ENCODE peak calls at places on chromosome 14, in eight cellular contexts. K is bronchial epithelial cell; B is ACHN; R is AG04449; W is stimulated activated CD4-positive, alpha-beta T cell treated with anti-CD3 and anti-CD28 coated beads, Interleukin-2, amount 100 ng/mL, for 4 hours; Y is memory B cell; N is hypothalamus; U is RPMI7951. X is an unnamed sample.

GRCh38 chr14:105147701-105148603 is 20.6 kb downstream of the JAG2 start:
- DNase-seq in B (no peak), K (no peak), U (no peak), W (no peak), N (no peak), R (no peak), Y (no peak), X (no peak)

GRCh38 chr14:64899958-64900357 is 14.3 kb upstream of the CHURC1 start:
- DNase-seq in R (no peak), Y (no peak), N (no peak), W (no peak), U (no peak), K (peak; percentile 10), B (no peak), X (no peak)

GRCh38 chr14:75514673-75515630 is 7.3 kb upstream of the BATF start:
- DNase-seq in N (no peak), B (no peak), K (no peak), U (peak; percentile 46), W (no peak), Y (peak; percentile 54), R (no peak), X (no peak)

GRCh38 chr14:60093088-60093487 is 1.4 kb downstream of the PCNX4 start:
- DNase-seq in W (no peak), K (no peak), R (no peak), B (no peak), U (no peak), N (no peak), Y (no peak), X (no peak)

GRCh38 chr14:104977681-104978647 is at the start of gene AHNAK2:
- DNase-seq in Y (peak; percentile 43), B (peak; percentile 87), K (peak; percentile 70), N (no peak), R (no peak), W (peak; percentile 19), U (peak; percentile 68), X (no peak)

GRCh38 chr14:64789696-64790095 is 85.5 kb downstream of the PLEKHG3 start:
- DNase-seq in R (no peak), U (peak; percentile 53), Y (no peak), W (no peak), N (no peak), B (no peak), K (no peak), X (no peak)

GRCh38 chr14:72904840-72905561 is 11.1 kb upstream of the DPF3 start:
- DNase-seq in W (peak; percentile 29), K (peak; percentile 55), U (peak; percentile 77), N (no peak), B (peak; percentile 73), Y (peak; percentile 59), R (no peak), X (peak; percentile 75)

GRCh38 chr14:21846227-21846885 is 172.7 kb upstream of the OR4E1 start:
- DNase-seq in B (peak; percentile 28), W (peak; percentile 55), Y (peak; percentile 26), R (no peak), N (no peak), K (no peak), U (peak; percentile 17), X (peak; percentile 39)

GRCh38 chr14:103260629-103261124 is 73.4 kb upstream of the EIF5 start:
- DNase-seq in W (no peak), N (no peak), R (no peak), B (peak; percentile 70), K (peak; percentile 45), U (peak; percentile 75), Y (no peak), X (no peak)

GRCh38 chr14:30295980-30296379 is 263.0 kb upstream of the G2E3 start:
- DNase-seq in R (no peak), U (no peak), K (peak; percentile 81), N (no peak), Y (no peak), B (no peak), W (no peak), X (no peak)

GRCh38 chr14:106605548-106606448 is 1079.4 kb downstream of the TMEM121 start:
- DNase-seq in U (no peak), N (no peak), B (no peak), W (peak; percentile 74), Y (peak; percentile 90), R (no peak), K (no peak), X (peak; percentile 86)

GRCh38 chr14:85909581-85909980 is 379.6 kb downstream of the FLRT2 start:
- DNase-seq in Y (no peak), B (no peak), U (no peak), N (no peak), R (no peak), K (no peak), W (no peak), X (no peak)

GRCh38 chr14:67573268-67574010 is 26.6 kb downstream of the PIGH start:
- DNase-seq in N (no peak), W (no peak), R (no peak), U (no peak), B (no peak), K (no peak), Y (no peak), X (no peak)

GRCh38 chr14:75363156-75363555 is 64.7 kb upstream of the JDP2 start:
- DNase-seq in B (no peak), K (no peak), Y (no peak), R (no peak), U (no peak), W (no peak), N (no peak), X (no peak)

GRCh38 chr14:77044776-77045569 is 16.5 kb upstream of the IRF2BPL start:
- DNase-seq in U (peak; percentile 72), R (no peak), Y (no peak), N (no peak), K (peak; percentile 48), W (no peak), B (no peak), X (no peak)

GRCh38 chr14:22900088-22900799 is 17.2 kb downstream of the REM2 start:
- DNase-seq in Y (peak; percentile 52), W (peak; percentile 29), R (no peak), K (peak; percentile 72), U (peak; percentile 71), B (peak; percentile 71), N (no peak), X (peak; percentile 68)

GRCh38 chr14:64968651-64969050 is 3.5 kb downstream of the RAB15 start:
- DNase-seq in R (no peak), Y (no peak), N (no peak), K (no peak), B (no peak), W (no peak), U (no peak), X (no peak)

GRCh38 chr14:102469261-102469660 is 40.3 kb downstream of the ANKRD9 start:
- DNase-seq in Y (no peak), N (no peak), R (no peak), W (no peak), K (peak; percentile 38), U (no peak), B (no peak), X (no peak)

GRCh38 chr14:24052656-24053547 is 1.1 kb downstream of the CARMIL3 start:
- DNase-seq in W (peak; percentile 67), B (no peak), R (no peak), K (peak; percentile 29), Y (no peak), N (no peak), U (no peak), X (no peak)

GRCh38 chr14:106845286-106846087 is 1319.1 kb downstream of the TMEM121 start:
- DNase-seq in W (peak; percentile 32), B (peak; percentile 72), U (no peak), Y (peak; percentile 50), R (no peak), K (peak; percentile 78), N (no peak), X (peak; percentile 80)

GRCh38 chr14:54881761-54882401 is 20.7 kb downstream of the GCH1 start:
- DNase-seq in R (no peak), Y (no peak), U (peak; percentile 30), K (no peak), B (peak; percentile 20), W (no peak), N (no peak), X (peak; percentile 39)

GRCh38 chr14:67704484-67705089 is 2.9 kb downstream of the RDH12 start:
- DNase-seq in K (peak; percentile 64), B (peak; percentile 60), R (no peak), Y (peak; percentile 16), W (peak; percentile 12), U (peak; percentile 51), N (no peak), X (peak; percentile 67)

GRCh38 chr14:101877766-101878165 is 86.6 kb upstream of the DYNC1H1 start:
- DNase-seq in N (no peak), Y (no peak), K (no peak), R (no peak), B (no peak), W (no peak), U (no peak), X (no peak)

GRCh38 chr14:85471744-85472143 is 58.2 kb upstream of the FLRT2 start:
- DNase-seq in B (peak; percentile 7), Y (no peak), R (peak; percentile 72), N (no peak), W (no peak), U (peak; percentile 87), K (peak; percentile 95), X (no peak)

GRCh38 chr14:95040723-95041476 is 116.4 kb downstream of the DICER1 start:
- DNase-seq in R (no peak), N (no peak), U (no peak), W (no peak), Y (no peak), K (no peak), B (no peak), X (no peak)

GRCh38 chr14:92103363-92103762 is 3.0 kb downstream of the ATXN3 start:
- DNase-seq in R (no peak), N (no peak), K (peak; percentile 5), W (no peak), Y (no peak), B (no peak), U (no peak), X (no peak)

GRCh38 chr14:105876829-105877228 is 350.4 kb downstream of the TMEM121 start:
- DNase-seq in U (no peak), N (no peak), K (no peak), W (no peak), B (no peak), R (no peak), Y (no peak), X (no peak)

GRCh38 chr14:22600027-22600426 is 1.9 kb downstream of the ABHD4 start:
- DNase-seq in Y (no peak), U (no peak), B (no peak), W (no peak), R (no peak), N (no peak), K (no peak), X (no peak)

GRCh38 chr14:30283822-30284446 is 275.0 kb upstream of the G2E3 start:
- DNase-seq in W (no peak), Y (no peak), K (peak; percentile 69), R (no peak), U (peak; percentile 37), B (peak; percentile 57), N (no peak), X (peak; percentile 39)

GRCh38 chr14:28608438-28608837 is 158.1 kb upstream of the FOXG1 start:
- DNase-seq in K (no peak), N (no peak), Y (no peak), B (no peak), R (no peak), U (peak; percentile 22), W (no peak), X (no peak)

GRCh38 chr14:75454963-75455546 is 27.2 kb downstream of the JDP2 start:
- DNase-seq in N (no peak), W (no peak), Y (no peak), B (peak; percentile 61), R (peak; percentile 26), U (peak; percentile 61), K (peak; percentile 29), X (no peak)

GRCh38 chr14:50362791-50363733 is 33.6 kb downstream of the CDKL1 start:
- DNase-seq in R (no peak), N (no peak), W (no peak), K (no peak), U (no peak), Y (no peak), B (no peak), X (peak; percentile 32)

GRCh38 chr14:95519699-95520098 is 3.2 kb upstream of the SYNE3 start:
- DNase-seq in W (peak; percentile 61), B (no peak), K (peak; percentile 65), N (no peak), U (peak; percentile 87), R (no peak), Y (no peak), X (peak; percentile 79)

GRCh38 chr14:99393059-99393655 is 87.5 kb downstream of the SETD3 start:
- DNase-seq in W (peak; percentile 3), Y (no peak), K (peak; percentile 40), R (no peak), N (no peak), U (peak; percentile 23), B (peak; percentile 53), X (peak; percentile 32)